ENCODE peak calls at places on chromosome 2, in eight cellular contexts. O is HCT116, Y is PC-3, W is vagina, M is Caco-2, U is GM13976, R is foreskin fibroblast, Z is body of pancreas. G is an unnamed sample.

GRCh38 chr2:96647681-96648080 is 5.1 kb downstream of the FER1L5 start:
- DNase-seq in Y (no peak), R (no peak), M (no peak), Z (no peak), O (no peak), W (no peak), U (no peak), G (no peak)

GRCh38 chr2:172772637-172773036 is 37.0 kb downstream of the RAPGEF4 start:
- DNase-seq in U (no peak), O (no peak), Y (peak), R (peak), W (no peak), M (no peak), Z (no peak), G (no peak)

GRCh38 chr2:65358690-65359400 is 73.6 kb downstream of the SPRED2 start:
- DNase-seq in R (peak), Z (no peak), U (no peak), Y (no peak), W (no peak), O (no peak), M (no peak), G (no peak)

GRCh38 chr2:105324732-105325131 is 4.8 kb downstream of the TGFBRAP1 start:
- DNase-seq in Z (no peak), M (no peak), Y (no peak), W (no peak), R (peak), O (no peak), U (no peak), G (no peak)

GRCh38 chr2:199223791-199224190 is 233.9 kb downstream of the SATB2 start:
- DNase-seq in U (no peak), W (no peak), M (no peak), Y (peak), Z (no peak), O (no peak), R (no peak), G (no peak)

GRCh38 chr2:239188536-239188935 is 212.3 kb downstream of the HDAC4 start:
- DNase-seq in U (no peak), Y (no peak), R (no peak), M (no peak), Z (peak), W (no peak), O (no peak), G (peak)

GRCh38 chr2:144629937-144630336 is 110.0 kb upstream of the ZEB2 start:
- DNase-seq in Z (no peak), R (peak), W (no peak), U (no peak), Y (no peak), M (no peak), O (no peak), G (no peak)

GRCh38 chr2:204483497-204484164 is 61.6 kb upstream of the PARD3B start:
- DNase-seq in O (no peak), W (no peak), Z (peak), Y (peak), R (peak), M (no peak), U (no peak), G (no peak)

GRCh38 chr2:190920085-190920484 is 39.5 kb downstream of the GLS start:
- DNase-seq in U (no peak), M (no peak), W (no peak), Y (no peak), Z (no peak), R (no peak), O (no peak), G (no peak)

GRCh38 chr2:117942958-117943672 is 70.8 kb downstream of the CCDC93 start:
- DNase-seq in W (no peak), O (no peak), U (no peak), R (peak), Z (no peak), Y (peak), M (no peak), G (no peak)

GRCh38 chr2:45607701-45608100 is 3.4 kb downstream of the SRBD1 start:
- DNase-seq in W (no peak), Y (peak), Z (no peak), M (no peak), R (peak), U (no peak), O (peak), G (no peak)

GRCh38 chr2:61460168-61460567 is 10.7 kb downstream of the USP34 start:
- DNase-seq in Y (peak), Z (no peak), O (no peak), M (no peak), R (peak), U (no peak), W (no peak), G (no peak)

GRCh38 chr2:232891621-232892071 is 21.6 kb downstream of the SNORC start:
- DNase-seq in Z (no peak), M (peak), W (no peak), R (peak), U (no peak), O (no peak), Y (peak), G (no peak)

GRCh38 chr2:94759211-94759610 is 112.0 kb upstream of the TEKT4 start:
- DNase-seq in W (peak), Z (no peak), Y (peak), R (no peak), U (no peak), O (peak), M (peak), G (no peak)

GRCh38 chr2:231614559-231615057 is 21.9 kb downstream of the TEX44 start:
- DNase-seq in R (peak), Z (no peak), Y (no peak), O (no peak), U (peak), W (no peak), M (no peak), G (no peak)

GRCh38 chr2:205683179-205683978 is 1.1 kb downstream of the NRP2 start:
- DNase-seq in Z (no peak), U (no peak), W (no peak), M (no peak), R (peak), Y (peak), O (no peak), G (no peak)

GRCh38 chr2:217393585-217394032 is 533.7 kb upstream of the TNP1 start:
- DNase-seq in Z (peak), M (no peak), R (peak), W (peak), O (no peak), U (no peak), Y (peak), G (no peak)

GRCh38 chr2:229800997-229801754 is 86.8 kb upstream of the DNER start:
- DNase-seq in R (peak), Z (peak), Y (peak), M (peak), U (peak), O (peak), W (no peak), G (peak)

GRCh38 chr2:111662771-111663470 is 221.1 kb downstream of the ANAPC1 start:
- DNase-seq in W (peak), Z (no peak), O (no peak), U (peak), R (no peak), M (no peak), Y (peak), G (no peak)

GRCh38 chr2:222805591-222806304 is 55.1 kb upstream of the ACSL3 start:
- DNase-seq in Y (no peak), Z (peak), R (no peak), W (no peak), O (no peak), M (no peak), U (no peak), G (no peak)

GRCh38 chr2:101509498-101510274 is 34.8 kb upstream of the RFX8 start:
- DNase-seq in R (peak), Z (no peak), M (no peak), U (no peak), O (no peak), W (no peak), Y (no peak), G (no peak)

GRCh38 chr2:16644204-16644925 is 21.3 kb downstream of the CYRIA start:
- DNase-seq in Z (no peak), O (no peak), R (no peak), Y (no peak), W (no peak), U (no peak), M (no peak), G (no peak)

GRCh38 chr2:28626891-28627421 is 124.7 kb upstream of the PPP1CB start:
- DNase-seq in R (peak), M (no peak), Z (no peak), O (no peak), U (no peak), W (no peak), Y (no peak), G (no peak)

DNA sequence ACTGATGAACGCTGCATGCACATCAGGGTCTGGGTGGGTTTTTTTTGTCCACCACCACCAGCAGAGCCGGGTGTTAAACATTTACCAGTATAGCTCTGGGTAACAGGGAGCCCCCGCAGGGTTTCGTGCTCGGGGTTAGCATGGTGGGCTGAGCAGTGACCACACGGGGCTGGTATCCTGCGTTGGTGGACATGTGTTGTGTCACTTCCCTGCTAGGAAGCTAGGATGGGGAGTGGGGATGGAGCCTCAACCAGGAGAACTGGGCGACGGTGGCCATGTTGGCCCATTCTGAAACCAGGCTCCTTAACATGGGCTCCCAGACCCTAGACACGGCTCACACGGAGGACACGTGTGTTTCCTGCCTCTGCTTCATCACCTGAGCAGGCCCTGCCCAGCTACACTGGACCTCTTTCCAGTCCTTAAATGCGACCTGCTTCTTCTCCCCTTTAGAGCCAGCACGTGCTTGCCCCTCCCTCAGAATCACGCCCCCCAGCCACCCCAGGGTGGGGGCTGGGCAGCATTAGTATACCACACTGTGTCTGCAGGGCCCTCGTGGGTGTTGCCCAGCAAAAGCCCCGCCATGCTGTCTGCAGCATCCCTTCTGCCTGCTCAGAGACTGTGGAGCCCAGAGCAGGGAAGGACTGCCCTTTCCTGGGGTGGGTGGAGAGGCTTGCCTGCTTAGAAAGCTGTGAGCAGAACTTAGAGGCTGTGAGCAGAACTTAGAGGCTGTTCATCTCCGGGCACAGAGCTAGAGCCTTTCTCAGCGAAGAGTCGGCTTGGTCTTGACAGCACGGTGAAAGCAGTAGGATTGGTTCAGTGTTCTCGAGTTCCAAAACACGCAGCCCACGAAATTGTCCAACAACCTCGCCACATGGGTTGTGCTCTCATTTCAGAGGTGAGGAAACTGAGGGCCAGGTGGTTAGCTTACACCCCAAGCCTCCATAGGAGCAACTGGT is 142.1 kb downstream of the KLHL29 start:
- DNase-seq in Z (no peak), Y (no peak), M (no peak), U (no peak), R (no peak), W (no peak), O (no peak), G (no peak)
- TF ChIP-seq CTCF in Z (no peak), Y (no peak), M (no peak), U (no peak), R (no peak), W (no peak), O (no peak), G (no peak)

GRCh38 chr2:122519366-122519765 is 763.9 kb downstream of the TSN start:
- DNase-seq in M (no peak), Z (no peak), R (no peak), W (no peak), U (no peak), Y (peak), O (no peak), G (no peak)
- TF ChIP-seq CTCF in M (peak), Z (peak), R (no peak), W (no peak), U (no peak), Y (peak), O (no peak), G (peak)

GRCh38 chr2:71484354-71484753 is 31.0 kb downstream of the DYSF start:
- DNase-seq in Y (no peak), M (no peak), W (no peak), O (no peak), U (no peak), Z (no peak), R (no peak), G (no peak)

GRCh38 chr2:71479261-71479660 is 25.9 kb downstream of the DYSF start:
- DNase-seq in Y (no peak), R (no peak), O (no peak), Z (no peak), W (no peak), M (no peak), U (no peak), G (no peak)

GRCh38 chr2:71481111-71481510 is 27.8 kb downstream of the DYSF start:
- DNase-seq in Y (no peak), Z (no peak), W (no peak), M (no peak), O (no peak), U (no peak), R (no peak), G (no peak)

GRCh38 chr2:71483246-71483645 is 29.9 kb downstream of the DYSF start:
- DNase-seq in M (no peak), W (no peak), U (no peak), R (no peak), O (no peak), Y (no peak), Z (no peak), G (no peak)

DNA sequence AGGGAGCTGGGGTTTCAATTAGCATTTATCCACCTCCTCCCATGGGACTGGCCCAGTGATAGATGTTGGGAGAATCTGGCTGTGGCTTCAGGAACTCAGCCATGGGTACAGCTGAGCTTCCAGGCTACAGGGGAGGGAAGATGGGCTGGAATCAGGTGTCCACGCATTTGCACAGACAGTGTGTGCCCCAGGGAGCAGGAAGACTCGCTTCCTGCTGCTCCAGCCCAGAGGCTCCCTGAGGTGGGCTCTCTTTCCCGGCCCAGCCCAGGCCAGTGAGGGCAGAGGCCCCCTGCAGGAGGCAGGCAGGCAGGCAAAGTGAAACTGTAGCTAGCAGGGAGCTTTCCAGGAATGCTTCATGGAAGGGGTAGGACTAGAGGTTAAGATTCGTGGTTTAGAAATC is 28.7 kb downstream of the DYSF start:
- DNase-seq in Y (no peak), O (no peak), R (no peak), Z (no peak), U (no peak), W (no peak), M (no peak), G (no peak)
- TF ChIP-seq CTCF in Y (peak), O (peak), R (no peak), Z (no peak), U (no peak), W (no peak), M (no peak), G (no peak)

DNA sequence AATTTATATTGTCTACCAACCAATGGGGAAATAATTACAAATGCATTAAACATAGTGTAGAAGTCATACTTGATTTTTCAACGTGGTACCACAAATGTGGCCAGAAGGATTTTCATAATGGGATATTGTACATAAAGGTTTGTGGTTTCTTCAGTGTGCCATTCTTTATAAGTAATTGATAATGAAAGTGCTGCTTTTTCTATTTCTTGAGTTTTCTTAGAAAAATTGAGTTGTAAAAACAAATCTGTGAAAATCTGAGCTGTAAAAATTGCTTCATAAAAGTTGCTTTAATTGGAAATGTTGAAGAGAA is 103.6 kb downstream of the KYNU start:
- DNase-seq in Z (no peak), R (no peak), Y (no peak), U (no peak), M (no peak), W (no peak), O (no peak), G (no peak)
- TF ChIP-seq CTCF in Z (no peak), R (no peak), Y (no peak), U (no peak), M (no peak), W (no peak), O (no peak), G (peak)

DNA sequence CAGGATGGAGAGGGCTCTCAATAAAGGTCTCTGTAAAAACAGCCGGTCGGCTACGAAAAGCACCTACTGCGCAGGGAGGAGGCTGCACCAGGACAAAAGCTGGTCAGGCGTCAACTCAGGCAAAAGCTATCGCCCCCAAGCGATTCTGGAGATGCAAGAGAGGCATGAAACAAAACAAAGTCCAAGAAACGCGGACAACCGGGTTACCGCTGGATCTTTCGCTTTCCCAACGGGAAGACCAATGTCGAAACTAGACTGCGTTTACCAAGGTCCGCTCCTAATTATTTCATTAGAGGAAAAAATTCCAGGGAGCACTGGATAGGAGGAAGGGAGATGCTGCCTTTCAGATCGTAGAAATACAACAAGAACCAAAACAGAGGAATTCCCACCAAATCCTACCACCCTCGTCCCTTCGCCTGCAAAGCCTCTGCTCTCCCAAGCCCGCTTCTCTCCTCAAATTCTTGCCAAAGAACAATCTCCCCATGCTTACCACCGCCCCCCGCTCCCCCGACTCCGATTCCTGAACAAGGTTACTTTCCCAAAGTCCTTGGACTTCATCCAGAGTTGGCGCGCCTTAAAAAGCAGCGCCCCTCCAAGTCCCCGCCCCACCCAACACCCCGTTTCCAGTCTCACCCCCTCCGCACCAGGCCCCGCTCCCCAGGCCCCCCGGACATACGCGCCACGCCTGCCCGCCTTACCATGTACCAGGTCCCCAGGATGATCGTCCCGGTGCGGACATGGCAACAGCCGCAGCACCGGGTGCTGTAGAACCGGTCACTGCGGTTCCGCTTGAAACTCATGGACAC is 513 bp downstream of the LAPTM4A start:
- DNase-seq in W (no peak), R (peak), Z (peak), M (peak), U (peak), Y (peak), O (no peak), G (peak)
- TF ChIP-seq CTCF in W (no peak), R (peak), Z (no peak), M (no peak), U (peak), Y (peak), O (no peak), G (no peak)

DNA sequence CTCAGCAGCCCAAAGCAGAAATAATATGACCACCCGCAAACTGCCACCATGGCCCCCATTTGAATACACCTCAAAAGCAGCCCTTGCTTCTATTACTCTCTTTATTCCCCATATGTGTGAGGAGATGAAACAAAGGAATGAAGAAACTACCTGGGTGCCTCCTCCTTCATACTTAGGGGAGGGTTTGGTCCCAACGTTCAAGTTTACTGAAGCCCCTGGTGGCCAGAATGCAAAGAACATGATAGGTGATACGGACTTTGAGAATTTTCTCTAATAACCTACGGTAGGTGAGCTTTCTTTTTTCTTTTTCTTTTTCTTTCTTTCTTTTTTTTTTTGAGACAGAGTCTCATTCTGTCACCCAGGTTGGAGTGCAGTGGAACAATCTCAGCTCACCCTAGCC is 110.3 kb upstream of the FBXO11 start:
- DNase-seq in U (no peak), O (peak), Z (no peak), M (no peak), W (no peak), Y (peak), R (no peak), G (no peak)
- TF ChIP-seq CTCF in U (no peak), O (peak), Z (no peak), M (peak), W (no peak), Y (peak), R (no peak), G (peak)

DNA sequence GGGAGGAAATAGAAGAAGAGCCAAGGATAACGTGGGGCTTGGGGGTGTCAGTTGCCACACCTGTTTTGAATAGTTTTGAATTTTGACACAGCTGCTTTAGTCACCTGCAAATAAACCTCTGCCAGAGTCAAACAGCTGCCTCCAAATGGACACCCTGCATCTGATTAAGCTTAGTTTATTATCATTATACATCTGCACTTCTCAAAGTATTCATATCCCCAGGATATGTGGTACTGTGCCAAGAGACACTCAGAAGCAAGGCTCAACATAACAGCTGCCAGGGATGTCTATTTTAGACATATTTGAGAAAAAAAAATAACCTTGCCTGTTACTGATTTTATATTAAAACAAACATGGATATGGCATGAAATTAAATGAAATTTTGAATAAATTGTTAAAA is 122.5 kb upstream of the WDR75 start:
- DNase-seq in M (no peak), U (no peak), O (no peak), R (peak), Z (no peak), W (no peak), Y (no peak), G (no peak)
- TF ChIP-seq CTCF in M (no peak), U (no peak), O (no peak), R (no peak), Z (no peak), W (no peak), Y (no peak), G (no peak)

GRCh38 chr2:27441958-27442281 is 261 bp upstream of the KRTCAP3 start:
- DNase-seq in R (no peak), O (no peak), Y (no peak), U (no peak), W (no peak), Z (no peak), M (no peak), G (no peak)
- TF ChIP-seq CTCF in R (no peak), O (no peak), Y (no peak), U (no peak), W (no peak), Z (peak), M (no peak), G (no peak)

DNA sequence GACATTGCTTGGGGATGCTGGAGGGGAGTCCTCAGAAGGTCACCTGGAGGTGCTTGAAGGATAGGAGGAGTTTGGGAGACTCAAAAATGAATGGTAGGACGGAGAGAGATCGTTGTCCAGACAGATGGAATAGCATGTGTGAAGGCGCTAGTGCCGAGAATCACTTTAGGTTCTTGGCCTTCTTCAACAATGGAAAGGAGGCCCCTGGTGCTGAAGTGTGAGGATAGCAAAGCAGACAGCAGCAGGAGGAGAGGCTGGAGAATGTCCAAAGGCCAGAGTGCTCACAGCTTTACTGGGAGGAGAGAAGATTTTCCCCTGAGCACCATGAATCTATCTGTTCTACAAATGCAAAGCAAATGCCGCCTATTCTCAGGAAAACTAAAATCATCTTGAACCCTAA is 456.3 kb downstream of the LPIN1 start:
- DNase-seq in U (no peak), Y (no peak), R (peak), Z (no peak), M (no peak), O (no peak), W (no peak), G (no peak)
- TF ChIP-seq CTCF in U (no peak), Y (no peak), R (peak), Z (no peak), M (no peak), O (no peak), W (no peak), G (no peak)

G was measured in glutamatergic neuron.